ENCODE peak calls at places on chromosomes 13 and 19, in six cellular contexts. N is H9, I is IMR-90, V is H1, Z is neuronal stem cell, A is mesenchymal stem cell. R is an unnamed sample.

GRCh38 chr19:40687525-40688016 is 2.9 kb downstream of the NUMBL start:
- DNase-seq in N (no peak), I (peak; percentile 86), V (no peak), Z (no peak), A (no peak), R (peak; percentile 41)

GRCh38 chr13:75405976-75406703 is 75.8 kb downstream of the TBC1D4 start:
- DNase-seq in N (no peak), I (no peak), V (no peak), Z (peak; percentile 23), A (peak; percentile 61), R (no peak)

GRCh38 chr19:5048091-5048726 is 79.3 kb downstream of the KDM4B start:
- DNase-seq in N (peak; percentile 88), I (peak; percentile 67), V (peak; percentile 97), Z (peak; percentile 78), A (peak; percentile 74), R (peak; percentile 80)

GRCh38 chr13:86080340-86080995 is 281.2 kb upstream of the SLITRK6 start:
- DNase-seq in N (no peak), I (no peak), V (no peak), Z (no peak), A (no peak), R (no peak)

GRCh38 chr19:50061650-50062049 is 35.8 kb downstream of the ZNF473 start:
- DNase-seq in N (no peak), I (no peak), V (no peak), Z (no peak), A (no peak), R (no peak)

GRCh38 chr19:7658219-7658686 is 10.6 kb upstream of the RETN start:
- DNase-seq in N (no peak), I (no peak), V (no peak), Z (no peak), A (no peak), R (no peak)

GRCh38 chr13:114032121-114032799 is 58.4 kb upstream of the C13orf46 start:
- DNase-seq in N (no peak), I (peak; percentile 75), V (no peak), Z (no peak), A (peak; percentile 85), R (no peak)

GRCh38 chr13:113861433-113862030 is 2.3 kb downstream of the GAS6 start:
- DNase-seq in N (peak; percentile 32), I (no peak), V (peak; percentile 51), Z (no peak), A (no peak), R (no peak)

GRCh38 chr19:46427518-46427917 is 1.2 kb downstream of the PNMA8C start:
- DNase-seq in N (no peak), I (no peak), V (no peak), Z (no peak), A (no peak), R (no peak)

GRCh38 chr13:113555141-113555540 is 29.4 kb upstream of the TFDP1 start:
- DNase-seq in N (peak; percentile 19), I (no peak), V (peak; percentile 30), Z (no peak), A (no peak), R (no peak)

GRCh38 chr19:13057744-13058143 is 44.9 kb downstream of the LYL1 start:
- DNase-seq in N (no peak), I (peak; percentile 47), V (no peak), Z (no peak), A (peak; percentile 38), R (no peak)
- H3K14ac ChIP-seq in N (no peak overlapping the region), I (peak overlapping the region; percentile 10), V (no peak overlapping the region), Z (no peak overlapping the region), A (no peak overlapping the region), R (no peak overlapping the region)

GRCh38 chr19:13229246-13229645 is 79.0 kb downstream of the IER2 start:
- DNase-seq in N (no peak), I (no peak), V (no peak), Z (no peak), A (no peak), R (no peak)
- H3K14ac ChIP-seq in N (no peak overlapping the region), I (no peak overlapping the region), V (no peak overlapping the region), Z (no peak overlapping the region), A (no peak overlapping the region), R (no peak overlapping the region)

DNA sequence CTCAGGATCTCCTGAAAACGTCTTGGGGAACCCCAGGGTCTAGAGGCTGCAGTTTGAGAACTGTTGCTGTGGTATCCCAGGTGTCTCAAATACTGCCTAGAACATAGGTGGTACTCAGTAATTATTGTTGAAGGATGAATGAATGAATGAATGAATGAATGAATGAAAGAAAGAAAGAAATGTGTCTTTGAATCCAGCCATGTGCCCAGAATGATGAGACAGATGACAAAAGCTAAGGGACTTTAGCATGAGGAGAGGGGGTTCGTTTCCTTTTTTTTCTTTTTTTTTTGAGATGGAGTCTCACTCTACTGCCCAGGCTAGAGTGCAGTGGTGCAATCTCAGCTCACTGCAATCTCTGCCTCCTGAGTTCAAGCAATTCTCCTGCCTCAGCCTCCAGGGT is 7.8 kb downstream of the LSR start:
- DNase-seq in N (no peak), I (no peak), V (no peak), Z (no peak), A (no peak), R (no peak)
- H3K14ac ChIP-seq in N (no peak overlapping the region), I (no peak overlapping the region), V (no peak overlapping the region), Z (no peak overlapping the region), A (no peak overlapping the region), R (no peak overlapping the region)

GRCh38 chr19:38204728-38205127 is 19.3 kb downstream of the DPF1 start:
- DNase-seq in N (no peak), I (no peak), V (no peak), Z (no peak), A (no peak), R (no peak)

GRCh38 chr19:38201731-38202130 is 22.3 kb downstream of the DPF1 start:
- DNase-seq in N (peak; percentile 19), I (no peak), V (no peak), Z (no peak), A (no peak), R (no peak)

GRCh38 chr19:38204096-38204495 is 19.9 kb downstream of the DPF1 start:
- DNase-seq in N (no peak), I (no peak), V (no peak), Z (no peak), A (no peak), R (no peak)

GRCh38 chr19:38202504-38202903 is 21.5 kb downstream of the DPF1 start:
- DNase-seq in N (no peak), I (no peak), V (no peak), Z (no peak), A (no peak), R (no peak)

DNA sequence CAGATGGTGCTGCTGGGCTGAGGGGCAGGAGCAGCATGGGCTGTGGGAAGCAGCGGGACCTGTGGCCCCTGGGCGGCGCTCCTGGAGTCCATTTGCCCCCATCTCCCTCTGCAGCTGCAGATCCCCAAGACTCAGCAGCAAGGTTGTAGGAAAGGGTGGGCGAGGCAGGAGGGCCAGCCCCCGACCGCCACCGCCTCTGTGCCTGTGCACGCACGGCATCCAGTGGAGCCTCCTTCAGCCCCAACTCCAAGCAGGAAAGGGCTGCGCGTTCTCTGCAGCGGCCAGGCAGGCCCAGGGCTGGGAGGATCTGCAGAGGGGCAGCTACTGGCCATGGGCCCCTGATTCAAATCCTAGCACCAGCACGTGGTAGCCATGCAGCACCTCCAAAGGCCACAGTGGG is 20.8 kb downstream of the DPF1 start:
- DNase-seq in N (peak; percentile 24), I (no peak), V (no peak), Z (no peak), A (no peak), R (no peak)
- H3K14ac ChIP-seq in N (no peak overlapping the region), I (no peak overlapping the region), V (no peak overlapping the region), Z (no peak overlapping the region), A (no peak overlapping the region), R (no peak overlapping the region)

DNA sequence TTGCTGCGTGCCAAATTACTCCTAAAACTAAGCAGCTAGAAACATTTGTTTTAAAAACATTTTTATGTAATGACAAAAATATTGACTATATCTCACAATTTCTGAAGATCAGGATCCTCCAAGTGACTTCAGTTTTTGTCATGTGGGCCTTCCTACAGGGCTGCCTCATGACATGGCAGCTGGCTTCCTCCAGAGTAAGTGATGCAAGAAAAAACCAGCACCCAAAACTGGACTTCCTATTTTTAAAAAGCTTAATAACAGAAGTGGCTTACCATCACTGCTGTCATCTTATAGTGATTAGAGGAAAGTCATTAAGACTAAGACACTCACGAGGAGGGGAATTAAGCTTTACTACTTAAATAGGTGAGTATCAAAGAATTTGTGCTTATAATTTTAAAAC is 681.7 kb downstream of the PCDH17 start:
- DNase-seq in N (no peak), I (no peak), V (no peak), Z (no peak), A (no peak), R (no peak)
- H3K14ac ChIP-seq in N (no peak overlapping the region), I (no peak overlapping the region), V (no peak overlapping the region), Z (no peak overlapping the region), A (no peak overlapping the region), R (no peak overlapping the region)

GRCh38 chr13:99384468-99384867 is 77.3 kb upstream of the GPR183 start:
- DNase-seq in N (peak; percentile 18), I (no peak), V (peak; percentile 30), Z (no peak), A (no peak), R (no peak)

GRCh38 chr13:99383511-99383921 is 76.3 kb upstream of the GPR183 start:
- DNase-seq in N (peak; percentile 31), I (no peak), V (peak; percentile 43), Z (no peak), A (no peak), R (no peak)

GRCh38 chr13:99380921-99381645 is 73.9 kb upstream of the GPR183 start:
- DNase-seq in N (no peak), I (peak; percentile 7), V (peak; percentile 19), Z (no peak), A (no peak), R (no peak)

GRCh38 chr13:99383946-99384345 is 76.7 kb upstream of the GPR183 start:
- DNase-seq in N (peak; percentile 22), I (no peak), V (no peak), Z (no peak), A (no peak), R (no peak)

DNA sequence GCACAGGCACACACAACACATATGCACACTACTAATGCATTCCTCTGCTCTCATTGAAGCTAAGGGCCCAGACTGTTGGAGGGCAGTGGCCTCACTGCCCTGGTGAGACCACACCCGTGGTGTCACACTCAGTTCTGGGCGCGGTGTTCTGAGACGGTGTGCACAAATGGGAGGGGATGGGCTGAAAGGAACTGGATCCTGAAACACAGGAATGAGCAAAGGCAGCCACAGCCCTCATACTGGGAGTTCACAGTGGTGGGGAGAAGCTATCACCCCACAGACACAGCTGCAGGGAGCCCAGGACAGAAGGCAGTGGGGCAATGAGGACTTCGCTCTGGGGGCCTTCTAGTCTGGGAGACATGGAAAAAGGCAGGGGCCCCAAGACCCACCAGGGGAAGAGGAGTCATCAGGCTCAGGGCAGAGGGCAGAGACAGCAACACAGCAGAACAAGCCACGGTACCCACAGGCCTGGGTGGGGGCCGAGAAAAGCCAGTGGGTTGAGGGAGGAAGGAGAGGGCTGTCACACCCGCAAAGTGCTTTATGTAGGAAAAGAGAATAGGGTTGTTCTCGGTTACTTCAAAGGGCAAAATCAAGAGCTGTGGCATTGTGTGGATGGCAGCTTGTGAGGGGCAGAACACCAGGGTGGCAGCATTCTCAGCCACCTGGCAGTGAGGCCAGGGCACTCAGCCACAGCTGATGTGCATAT is 75.4 kb upstream of the GPR183 start:
- DNase-seq in N (peak; percentile 22), I (no peak), V (peak; percentile 37), Z (no peak), A (no peak), R (no peak)
- H3K14ac ChIP-seq in N (no peak overlapping the region), I (no peak overlapping the region), V (no peak overlapping the region), Z (no peak overlapping the region), A (no peak overlapping the region), R (no peak overlapping the region)

R was measured in trophoblast cell.